ENCODE peak calls at places on chromosomes 3 and 15, in four cellular contexts. One of them, this sample, is unnamed.

GRCh38 chr3:167656821-167657220 is 3.1 kb upstream of the WDR49 start:
- DNase-seq in stomach: no peak
- DNase-seq in pancreas: no peak
- DNase-seq in kidney: no peak
- DNase-seq in this sample: no peak

GRCh38 chr15:98965597-98965996 is 42.0 kb downstream of the PGPEP1L start:
- DNase-seq in stomach: no peak
- DNase-seq in pancreas: no peak
- DNase-seq in kidney: no peak
- DNase-seq in this sample: no peak

GRCh38 chr3:78994174-78995027 is 773.4 kb downstream of the ROBO1 start:
- DNase-seq in kidney: no peak
- DNase-seq in pancreas: no peak
- DNase-seq in stomach: no peak
- DNase-seq in this sample: no peak

GRCh38 chr3:40381904-40382616 is 4.9 kb upstream of the ENTPD3 start:
- DNase-seq in pancreas: no peak
- DNase-seq in stomach: no peak
- DNase-seq in kidney: no peak
- DNase-seq in this sample: no peak

GRCh38 chr3:113736548-113737089 is 9.4 kb downstream of the NAA50 start:
- DNase-seq in kidney: no peak
- DNase-seq in pancreas: no peak
- DNase-seq in stomach: no peak
- DNase-seq in this sample: no peak

GRCh38 chr3:134114726-134115125 is 85.0 kb upstream of the SLCO2A1 start:
- DNase-seq in stomach: no peak
- DNase-seq in pancreas: no peak
- DNase-seq in kidney: no peak
- DNase-seq in this sample: no peak

GRCh38 chr3:20104167-20104661 is 64.0 kb downstream of the KAT2B start:
- DNase-seq in pancreas: no peak
- DNase-seq in kidney: no peak
- DNase-seq in stomach: no peak
- DNase-seq in this sample: no peak

GRCh38 chr3:11380314-11380713 is 108.1 kb downstream of the ATG7 start:
- DNase-seq in pancreas: no peak
- DNase-seq in kidney: no peak
- DNase-seq in stomach: no peak
- DNase-seq in this sample: no peak

GRCh38 chr3:37256447-37256846 is 82.1 kb upstream of the LRRFIP2 start:
- DNase-seq in stomach: no peak
- DNase-seq in kidney: no peak
- DNase-seq in pancreas: no peak
- DNase-seq in this sample: no peak

GRCh38 chr15:78034495-78035191 is 42.9 kb downstream of the TBC1D2B start:
- DNase-seq in stomach: peak; percentile 66
- DNase-seq in pancreas: no peak
- DNase-seq in kidney: no peak
- DNase-seq in this sample: no peak

GRCh38 chr15:62069551-62069950 is 2.8 kb downstream of the C2CD4A start:
- DNase-seq in stomach: no peak
- DNase-seq in pancreas: no peak
- DNase-seq in kidney: no peak
- DNase-seq in this sample: no peak

GRCh38 chr3:46396129-46396528 is 10.7 kb downstream of the CCR5AS start:
- DNase-seq in stomach: no peak
- DNase-seq in kidney: no peak
- DNase-seq in pancreas: no peak
- DNase-seq in this sample: no peak

GRCh38 chr15:76147906-76148553 is 88.2 kb downstream of the TMEM266 start:
- DNase-seq in kidney: peak; percentile 71
- DNase-seq in pancreas: peak; percentile 46
- DNase-seq in stomach: peak; percentile 68
- DNase-seq in this sample: peak; percentile 75

GRCh38 chr3:155386817-155387403 is 93.4 kb upstream of the STRIT1 start:
- DNase-seq in pancreas: no peak
- DNase-seq in stomach: no peak
- DNase-seq in kidney: no peak
- DNase-seq in this sample: no peak

GRCh38 chr15:76986743-76987142 is 8.2 kb upstream of the PSTPIP1 start:
- DNase-seq in stomach: no peak
- DNase-seq in pancreas: no peak
- DNase-seq in kidney: no peak
- DNase-seq in this sample: no peak

GRCh38 chr15:66293085-66293418 is 316 bp upstream of the DIS3L start:
- DNase-seq in stomach: no peak
- DNase-seq in kidney: no peak
- DNase-seq in pancreas: no peak
- DNase-seq in this sample: no peak

GRCh38 chr15:66291816-66292215 is 1.6 kb upstream of the DIS3L start:
- DNase-seq in pancreas: no peak
- DNase-seq in kidney: no peak
- DNase-seq in stomach: no peak
- DNase-seq in this sample: no peak

GRCh38 chr15:66293419-66294156 is at the start of gene DIS3L:
- DNase-seq in stomach: peak; percentile 72
- DNase-seq in kidney: peak; percentile 81
- DNase-seq in pancreas: peak; percentile 64
- DNase-seq in this sample: peak; percentile 75

GRCh38 chr15:66294157-66294931 is 976 bp downstream of the DIS3L start:
- DNase-seq in pancreas: peak; percentile 25
- DNase-seq in stomach: no peak
- DNase-seq in kidney: no peak
- DNase-seq in this sample: no peak

DNA sequence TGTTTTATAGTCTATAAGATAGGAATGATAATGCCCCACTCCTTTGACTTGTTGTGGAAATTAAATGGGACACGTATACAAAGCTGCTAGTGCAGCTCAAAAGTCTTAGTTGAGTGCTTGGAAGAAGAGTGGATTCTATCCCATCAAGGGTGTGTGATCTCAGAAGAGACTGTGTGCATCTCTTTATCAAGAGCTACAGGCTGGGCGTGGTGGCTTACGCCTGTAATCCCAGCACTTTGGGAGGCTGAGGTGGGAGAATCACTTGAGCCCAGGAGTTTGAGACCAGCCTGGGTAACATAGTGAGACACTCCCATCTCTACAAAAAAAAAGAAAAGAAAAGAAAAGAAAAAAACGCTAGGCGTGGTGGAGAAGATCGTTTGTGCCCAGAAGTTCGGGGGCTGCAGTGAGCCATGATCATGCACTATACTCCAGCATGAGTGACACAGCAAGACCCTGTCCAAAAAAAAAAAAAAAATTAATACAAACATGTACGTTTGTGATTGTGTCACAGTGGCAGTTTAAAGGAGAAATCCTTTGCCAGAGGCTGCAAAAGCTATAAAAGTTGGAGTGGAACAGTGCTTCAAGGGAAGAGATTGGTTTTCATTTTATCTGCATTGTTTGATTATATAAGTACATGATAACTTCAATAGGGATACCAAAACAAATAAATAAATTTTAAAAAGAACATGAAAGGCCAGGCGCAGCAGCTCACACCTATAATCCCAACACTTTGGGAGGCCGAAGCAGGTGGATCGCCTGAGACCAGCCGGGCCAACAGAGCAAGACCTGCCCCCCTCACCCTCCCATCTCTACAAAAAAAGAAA is 895 bp upstream of the DIS3L start:
- DNase-seq in pancreas: no peak
- DNase-seq in stomach: no peak
- DNase-seq in kidney: no peak
- DNase-seq in this sample: no peak
- H3K4me3 ChIP-seq in pancreas: peak overlapping the region; percentile 78
- H3K4me3 ChIP-seq in stomach: peak overlapping the region; percentile 75
- H3K4me3 ChIP-seq in kidney: peak overlapping the region; percentile 74
- H3K4me3 ChIP-seq in this sample: peak overlapping the region; percentile 61

GRCh38 chr3:14388200-14388599 is 14.2 kb upstream of the SLC6A6 start:
- DNase-seq in stomach: no peak
- DNase-seq in pancreas: no peak
- DNase-seq in kidney: no peak
- DNase-seq in this sample: no peak
- TF ChIP-seq CTCF in stomach: no peak
- TF ChIP-seq CTCF in pancreas: no peak
- TF ChIP-seq CTCF in kidney: no peak
- TF ChIP-seq CTCF in this sample: no peak

DNA sequence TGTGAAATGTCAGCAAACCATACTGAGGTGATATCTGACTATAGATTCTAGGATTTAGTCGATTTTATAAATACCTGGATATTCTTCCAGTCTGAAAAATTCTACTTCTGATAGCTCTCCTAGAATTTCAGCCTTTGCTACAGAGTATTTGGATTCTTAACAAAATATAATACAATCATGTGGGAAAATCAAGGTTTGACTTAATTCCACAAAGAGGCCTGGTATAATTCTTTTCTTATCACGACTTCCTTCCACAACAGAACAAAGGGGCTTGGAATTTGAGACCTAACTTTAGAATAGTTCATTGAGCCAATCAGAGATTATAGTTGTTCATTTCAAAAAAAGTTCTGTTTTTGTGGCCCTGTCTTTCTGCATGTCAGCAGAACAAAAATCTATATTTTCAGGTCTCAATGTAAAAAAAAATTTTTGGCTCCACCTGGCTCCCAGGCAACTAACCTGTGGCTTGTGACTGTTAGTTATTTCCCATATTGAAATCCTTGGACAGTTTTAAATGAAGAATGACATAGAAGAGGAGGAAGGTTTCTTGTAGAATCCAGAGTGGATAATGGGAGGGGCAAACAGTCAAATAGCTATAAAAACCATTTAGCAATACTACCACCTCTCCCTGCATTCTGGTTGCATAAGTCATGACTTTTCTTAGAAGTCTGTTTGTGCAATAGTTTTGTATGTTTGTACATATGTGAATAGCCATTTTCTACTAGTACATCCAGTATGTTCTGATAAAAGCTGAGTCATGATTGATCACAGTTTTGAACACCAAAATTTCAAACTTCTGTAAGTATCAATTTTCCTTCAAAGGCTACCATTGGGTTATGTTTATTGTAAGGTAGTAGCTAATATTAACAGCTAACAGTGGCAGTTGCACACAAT is 4.0 kb downstream of the TM4SF1 start:
- DNase-seq in stomach: no peak
- DNase-seq in kidney: no peak
- DNase-seq in pancreas: no peak
- DNase-seq in this sample: no peak
- H3K4me3 ChIP-seq in stomach: peak overlapping the region; percentile 55
- H3K4me3 ChIP-seq in kidney: no peak overlapping the region
- H3K4me3 ChIP-seq in pancreas: peak overlapping the region; percentile 49
- H3K4me3 ChIP-seq in this sample: no peak overlapping the region

GRCh38 chr15:63374686-63375520 is 6.7 kb downstream of the CA12 start:
- DNase-seq in pancreas: no peak
- DNase-seq in kidney: no peak
- DNase-seq in stomach: peak; percentile 45
- DNase-seq in this sample: no peak
- TF ChIP-seq CTCF in pancreas: no peak
- TF ChIP-seq CTCF in kidney: no peak
- TF ChIP-seq CTCF in stomach: no peak
- TF ChIP-seq CTCF in this sample: no peak

GRCh38 chr3:127068871-127069270 is 86.0 kb downstream of the PLXNA1 start:
- DNase-seq in kidney: peak; percentile 59
- DNase-seq in stomach: no peak
- DNase-seq in pancreas: no peak
- DNase-seq in this sample: no peak
- H3K4me3 ChIP-seq in kidney: no peak overlapping the region
- H3K4me3 ChIP-seq in stomach: no peak overlapping the region
- H3K4me3 ChIP-seq in pancreas: no peak overlapping the region
- H3K4me3 ChIP-seq in this sample: no peak overlapping the region

GRCh38 chr3:163785693-163786092 is 1292.6 kb downstream of the SI start:
- DNase-seq in pancreas: no peak
- DNase-seq in kidney: no peak
- DNase-seq in stomach: no peak
- DNase-seq in this sample: no peak
- TF ChIP-seq CTCF in pancreas: no peak
- TF ChIP-seq CTCF in kidney: no peak
- TF ChIP-seq CTCF in stomach: no peak
- TF ChIP-seq CTCF in this sample: no peak

This sample was measured in mucosa of descending colon.